ENCODE peak calls at places on chromosome 16, in five cellular contexts. One of them, this sample, is unnamed.

GRCh38 chr16:10088380-10088793 is 93.8 kb downstream of the GRIN2A start:
- DNase-seq in small intestine: no peak
- DNase-seq in neural progenitor cell: no peak
- DNase-seq in heart right ventricle: peak
- DNase-seq in upper lobe of right lung: no peak
- DNase-seq in this sample: no peak

GRCh38 chr16:5826332-5826731 is 728.7 kb upstream of the EEF2KMT start:
- DNase-seq in small intestine: no peak
- DNase-seq in heart right ventricle: no peak
- DNase-seq in neural progenitor cell: no peak
- DNase-seq in upper lobe of right lung: no peak
- DNase-seq in this sample: no peak

GRCh38 chr16:54816471-54816870 is 114.2 kb upstream of the IRX5 start:
- DNase-seq in neural progenitor cell: no peak
- DNase-seq in small intestine: no peak
- DNase-seq in heart right ventricle: no peak
- DNase-seq in upper lobe of right lung: no peak
- DNase-seq in this sample: no peak

GRCh38 chr16:50699345-50700159 is 6.1 kb downstream of the NOD2 start:
- DNase-seq in upper lobe of right lung: no peak
- DNase-seq in heart right ventricle: no peak
- DNase-seq in small intestine: no peak
- DNase-seq in neural progenitor cell: no peak
- DNase-seq in this sample: peak

GRCh38 chr16:22098538-22099255 is 6.4 kb downstream of the VWA3A start:
- DNase-seq in small intestine: peak
- DNase-seq in neural progenitor cell: peak
- DNase-seq in upper lobe of right lung: no peak
- DNase-seq in heart right ventricle: peak
- DNase-seq in this sample: peak

GRCh38 chr16:26818393-26818792 is 248.3 kb upstream of the C16orf82 start:
- DNase-seq in upper lobe of right lung: no peak
- DNase-seq in small intestine: no peak
- DNase-seq in heart right ventricle: no peak
- DNase-seq in neural progenitor cell: no peak
- DNase-seq in this sample: no peak

GRCh38 chr16:31132979-31133599 is 2.4 kb downstream of the PRSS8 start:
- DNase-seq in neural progenitor cell: no peak
- DNase-seq in small intestine: peak
- DNase-seq in heart right ventricle: no peak
- DNase-seq in upper lobe of right lung: no peak
- DNase-seq in this sample: no peak

GRCh38 chr16:12900599-12901203 is 697 bp upstream of the SHISA9 start:
- DNase-seq in heart right ventricle: no peak
- DNase-seq in upper lobe of right lung: no peak
- DNase-seq in small intestine: no peak
- DNase-seq in neural progenitor cell: peak
- DNase-seq in this sample: no peak

GRCh38 chr16:31356566-31357323 is 1.8 kb downstream of the ITGAX start:
- DNase-seq in heart right ventricle: no peak
- DNase-seq in neural progenitor cell: peak
- DNase-seq in upper lobe of right lung: no peak
- DNase-seq in small intestine: no peak
- DNase-seq in this sample: no peak

GRCh38 chr16:88856828-88857727 is at the start of the genes GALNS and TRAPPC2L:
- DNase-seq in small intestine: peak
- DNase-seq in heart right ventricle: peak
- DNase-seq in upper lobe of right lung: peak
- DNase-seq in neural progenitor cell: peak
- DNase-seq in this sample: peak

GRCh38 chr16:22337849-22338248 is 36.6 kb downstream of the CDR2 start:
- DNase-seq in small intestine: no peak
- DNase-seq in heart right ventricle: no peak
- DNase-seq in upper lobe of right lung: no peak
- DNase-seq in neural progenitor cell: no peak
- DNase-seq in this sample: no peak

GRCh38 chr16:70713781-70714180 is 27.9 kb upstream of the MTSS2 start:
- DNase-seq in heart right ventricle: no peak
- DNase-seq in small intestine: no peak
- DNase-seq in upper lobe of right lung: no peak
- DNase-seq in neural progenitor cell: no peak
- DNase-seq in this sample: no peak

GRCh38 chr16:78198299-78198698 is 98.8 kb downstream of the WWOX start:
- DNase-seq in upper lobe of right lung: no peak
- DNase-seq in small intestine: no peak
- DNase-seq in heart right ventricle: no peak
- DNase-seq in neural progenitor cell: no peak
- DNase-seq in this sample: no peak

GRCh38 chr16:85132456-85133289 is 20.4 kb upstream of the CIBAR2 start:
- DNase-seq in heart right ventricle: no peak
- DNase-seq in small intestine: no peak
- DNase-seq in neural progenitor cell: no peak
- DNase-seq in upper lobe of right lung: no peak
- DNase-seq in this sample: no peak

GRCh38 chr16:85134794-85135153 is 22.5 kb upstream of the CIBAR2 start:
- DNase-seq in upper lobe of right lung: no peak
- DNase-seq in heart right ventricle: peak
- DNase-seq in neural progenitor cell: no peak
- DNase-seq in small intestine: no peak
- DNase-seq in this sample: no peak

GRCh38 chr16:85133290-85133599 is 21.0 kb upstream of the CIBAR2 start:
- DNase-seq in small intestine: no peak
- DNase-seq in upper lobe of right lung: no peak
- DNase-seq in neural progenitor cell: no peak
- DNase-seq in heart right ventricle: no peak
- DNase-seq in this sample: no peak

GRCh38 chr16:85136213-85136704 is 24.0 kb upstream of the CIBAR2 start:
- DNase-seq in upper lobe of right lung: peak
- DNase-seq in neural progenitor cell: no peak
- DNase-seq in small intestine: no peak
- DNase-seq in heart right ventricle: peak
- DNase-seq in this sample: no peak

DNA sequence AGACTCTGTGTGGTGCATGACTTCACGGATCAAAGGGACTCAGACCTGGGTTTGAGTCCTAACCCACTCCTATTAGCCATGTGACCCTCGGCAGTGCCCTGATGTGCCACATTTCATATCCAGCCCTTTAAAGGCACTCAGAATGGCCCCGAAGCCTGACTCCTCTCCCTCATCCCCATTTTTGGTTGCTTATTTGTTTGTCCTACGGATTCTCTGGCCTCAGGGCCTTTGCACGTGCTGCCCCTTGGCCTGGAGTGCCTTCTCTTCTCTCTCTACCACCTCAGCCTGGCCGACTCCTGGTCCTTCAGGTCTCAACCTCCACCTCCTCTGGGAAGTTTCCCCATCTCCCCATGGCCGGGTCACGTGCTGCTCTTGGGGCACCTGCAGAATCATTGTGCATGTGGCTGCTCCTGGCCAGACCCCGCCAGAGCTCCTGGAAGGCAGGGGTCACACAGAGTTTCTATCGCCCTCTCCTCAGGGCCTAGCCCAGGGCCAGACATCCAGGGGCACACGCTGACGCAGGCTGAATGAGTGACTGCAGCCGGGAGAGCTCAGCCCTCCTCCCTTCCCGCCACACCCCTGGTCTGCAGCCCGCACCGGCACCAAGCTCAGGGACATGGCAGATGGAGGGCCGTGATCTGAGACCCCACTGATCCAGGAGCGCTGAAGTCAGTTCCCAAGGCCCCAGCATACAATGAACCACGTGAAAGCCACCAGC is 22.0 kb upstream of the CIBAR2 start:
- DNase-seq in heart right ventricle: no peak
- DNase-seq in upper lobe of right lung: no peak
- DNase-seq in small intestine: no peak
- DNase-seq in neural progenitor cell: no peak
- DNase-seq in this sample: no peak
- H3K4me3 ChIP-seq in heart right ventricle: no peak
- H3K4me3 ChIP-seq in upper lobe of right lung: no peak
- H3K4me3 ChIP-seq in small intestine: no peak
- H3K4me3 ChIP-seq in neural progenitor cell: no peak
- H3K4me3 ChIP-seq in this sample: no peak

DNA sequence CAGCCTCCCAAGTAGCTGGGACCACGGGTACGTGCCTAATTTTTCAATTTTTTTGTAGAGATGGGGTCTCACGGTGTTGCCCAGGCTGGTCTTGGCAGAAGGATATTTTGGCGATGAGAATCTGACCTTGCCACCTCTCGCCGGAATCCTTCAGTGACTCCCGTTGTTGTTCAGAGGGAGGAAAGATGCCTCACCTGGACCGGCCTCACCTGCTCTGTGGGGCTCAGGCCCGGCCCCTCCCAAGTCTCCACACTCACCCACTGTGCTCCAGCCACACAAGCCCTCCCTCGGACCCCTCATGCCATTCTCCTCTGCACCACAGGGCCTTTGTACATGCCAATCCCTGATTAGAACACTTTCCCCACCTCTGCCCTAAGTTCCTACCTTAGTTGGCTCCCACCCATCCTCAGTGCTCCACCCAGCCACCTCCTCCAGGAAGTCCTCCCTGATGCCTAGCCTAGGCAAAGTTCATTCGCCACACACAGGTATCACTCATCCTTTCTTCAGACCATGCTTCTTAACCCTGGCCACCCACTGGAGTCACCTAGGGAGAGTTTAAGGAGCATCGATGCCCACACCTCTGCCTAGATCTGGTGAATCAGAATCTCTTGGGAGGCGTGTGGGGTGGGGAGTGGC is 136.1 kb downstream of the GSG1L start:
- DNase-seq in heart right ventricle: no peak
- DNase-seq in neural progenitor cell: no peak
- DNase-seq in upper lobe of right lung: no peak
- DNase-seq in small intestine: no peak
- DNase-seq in this sample: no peak
- H3K4me3 ChIP-seq in heart right ventricle: no peak
- H3K4me3 ChIP-seq in neural progenitor cell: no peak
- H3K4me3 ChIP-seq in upper lobe of right lung: no peak
- H3K4me3 ChIP-seq in small intestine: no peak
- H3K4me3 ChIP-seq in this sample: no peak

DNA sequence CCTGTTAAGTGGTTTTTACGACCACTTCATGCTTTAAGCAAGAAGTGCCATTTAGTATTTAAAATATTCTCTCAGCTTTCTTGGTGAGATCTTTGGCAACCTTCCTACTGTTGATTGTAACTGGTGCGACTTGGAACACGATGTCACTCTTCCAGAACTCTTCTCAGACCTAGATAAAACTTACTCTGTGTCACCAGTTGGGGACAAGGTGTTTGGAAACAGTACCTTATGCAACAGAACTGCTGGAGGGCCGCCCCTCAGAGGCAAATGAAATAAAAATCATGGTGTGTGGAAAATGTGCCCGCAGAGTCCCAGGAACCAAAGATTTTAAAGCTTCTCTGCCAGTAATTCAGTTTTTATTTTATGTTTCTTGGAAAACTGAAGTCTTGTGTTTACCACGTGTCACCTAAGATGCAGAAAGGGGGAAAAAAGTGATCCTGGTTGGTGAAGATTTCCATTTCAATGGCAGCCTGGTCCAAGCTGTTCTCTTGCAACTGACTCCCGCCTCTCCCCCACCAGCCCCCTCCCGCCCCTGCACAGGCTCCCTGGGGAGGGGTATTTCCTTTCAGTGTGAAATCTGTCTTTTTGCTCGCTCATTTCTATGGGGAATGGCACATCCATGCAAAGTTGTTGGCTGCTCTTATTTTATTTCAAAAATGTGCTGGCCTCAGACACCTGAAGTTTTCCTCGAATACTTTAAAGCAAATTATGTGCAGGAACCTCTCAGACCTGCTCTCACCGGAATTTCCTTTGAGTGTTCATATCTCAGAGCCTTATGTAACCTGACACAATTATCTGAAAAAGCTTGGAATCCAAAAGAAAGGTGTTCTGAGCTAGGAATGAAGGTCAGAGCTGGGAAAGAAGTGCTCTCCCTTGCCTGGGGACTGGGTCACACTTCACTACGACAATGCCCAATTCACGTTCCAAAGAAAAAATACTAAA is 7.0 kb upstream of the HSD11B2 start:
- DNase-seq in small intestine: no peak
- DNase-seq in neural progenitor cell: peak
- DNase-seq in upper lobe of right lung: no peak
- DNase-seq in heart right ventricle: no peak
- DNase-seq in this sample: no peak
- H3K4me3 ChIP-seq in small intestine: no peak
- H3K4me3 ChIP-seq in neural progenitor cell: no peak
- H3K4me3 ChIP-seq in upper lobe of right lung: no peak
- H3K4me3 ChIP-seq in heart right ventricle: no peak
- H3K4me3 ChIP-seq in this sample: no peak

DNA sequence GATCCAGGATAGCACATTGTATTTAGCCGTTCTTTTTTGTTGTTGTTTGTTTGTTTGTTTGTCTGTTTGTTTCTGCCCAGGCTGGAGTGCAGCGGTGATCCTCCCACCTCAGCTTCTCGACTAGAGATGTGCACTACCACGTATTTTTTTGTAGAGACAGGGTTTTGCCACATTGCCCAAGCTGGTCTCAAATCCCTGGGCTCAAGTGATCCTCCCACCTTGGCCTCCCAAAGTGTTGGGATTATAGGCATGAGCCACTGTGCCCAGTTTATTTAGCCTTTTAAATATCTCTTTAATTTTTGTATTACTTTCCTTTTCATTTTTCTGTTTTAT is 9.2 kb upstream of the NLRC5 start:
- DNase-seq in upper lobe of right lung: no peak
- DNase-seq in small intestine: no peak
- DNase-seq in heart right ventricle: no peak
- DNase-seq in neural progenitor cell: no peak
- DNase-seq in this sample: no peak
- H3K4me3 ChIP-seq in upper lobe of right lung: no peak
- H3K4me3 ChIP-seq in small intestine: no peak
- H3K4me3 ChIP-seq in heart right ventricle: no peak
- H3K4me3 ChIP-seq in neural progenitor cell: no peak
- H3K4me3 ChIP-seq in this sample: no peak